ENCODE peak calls at places on chromosome 22, in eight cellular contexts. One of them, this sample, is unnamed.

GRCh38 chr22:37025500-37026070 is 6.0 kb downstream of the MPST start:
- DNase-seq in head of caudate nucleus: no peak
- DNase-seq in foreskin fibroblast: no peak
- DNase-seq in AG04450: no peak
- DNase-seq in CD4-positive, alpha-beta T cell: no peak
- DNase-seq in A549: no peak
- DNase-seq in NCI-H1930: no peak
- DNase-seq in neural crest cell: no peak
- DNase-seq in this sample: no peak

GRCh38 chr22:49671331-49672012 is 156.2 kb downstream of the BRD1 start:
- DNase-seq in head of caudate nucleus: no peak
- DNase-seq in foreskin fibroblast: no peak
- DNase-seq in AG04450: no peak
- DNase-seq in CD4-positive, alpha-beta T cell: no peak
- DNase-seq in A549: no peak
- DNase-seq in NCI-H1930: no peak
- DNase-seq in neural crest cell: no peak
- DNase-seq in this sample: no peak

GRCh38 chr22:50469377-50470305 is 5.2 kb downstream of the SBF1 start:
- DNase-seq in head of caudate nucleus: peak
- DNase-seq in foreskin fibroblast: peak
- DNase-seq in AG04450: no peak
- DNase-seq in CD4-positive, alpha-beta T cell: peak
- DNase-seq in A549: no peak
- DNase-seq in NCI-H1930: no peak
- DNase-seq in neural crest cell: no peak
- DNase-seq in this sample: no peak

GRCh38 chr22:50267591-50268390 is 2.4 kb downstream of the MAPK11 start:
- DNase-seq in head of caudate nucleus: peak
- DNase-seq in foreskin fibroblast: peak
- DNase-seq in AG04450: no peak
- DNase-seq in CD4-positive, alpha-beta T cell: peak
- DNase-seq in A549: no peak
- DNase-seq in NCI-H1930: no peak
- DNase-seq in neural crest cell: no peak
- DNase-seq in this sample: peak

GRCh38 chr22:45477366-45478107 is 25.1 kb upstream of the FBLN1 start:
- DNase-seq in head of caudate nucleus: no peak
- DNase-seq in foreskin fibroblast: peak
- DNase-seq in AG04450: no peak
- DNase-seq in CD4-positive, alpha-beta T cell: no peak
- DNase-seq in A549: no peak
- DNase-seq in NCI-H1930: no peak
- DNase-seq in neural crest cell: no peak
- DNase-seq in this sample: no peak

GRCh38 chr22:19429950-19430889 is 1.3 kb downstream of the HIRA start:
- DNase-seq in head of caudate nucleus: no peak
- DNase-seq in foreskin fibroblast: peak
- DNase-seq in AG04450: no peak
- DNase-seq in CD4-positive, alpha-beta T cell: peak
- DNase-seq in A549: no peak
- DNase-seq in NCI-H1930: no peak
- DNase-seq in neural crest cell: no peak
- DNase-seq in this sample: no peak

GRCh38 chr22:42805016-42805997 is 51.8 kb downstream of the ARFGAP3 start:
- DNase-seq in head of caudate nucleus: peak
- DNase-seq in foreskin fibroblast: no peak
- DNase-seq in AG04450: no peak
- DNase-seq in CD4-positive, alpha-beta T cell: no peak
- DNase-seq in A549: no peak
- DNase-seq in NCI-H1930: no peak
- DNase-seq in neural crest cell: no peak
- DNase-seq in this sample: peak

GRCh38 chr22:27348634-27349033 is 452.9 kb downstream of the MN1 start:
- DNase-seq in head of caudate nucleus: no peak
- DNase-seq in foreskin fibroblast: peak
- DNase-seq in AG04450: no peak
- DNase-seq in CD4-positive, alpha-beta T cell: no peak
- DNase-seq in A549: no peak
- DNase-seq in NCI-H1930: no peak
- DNase-seq in neural crest cell: no peak
- DNase-seq in this sample: no peak

GRCh38 chr22:23215294-23216204 is 35.2 kb downstream of the BCR start:
- DNase-seq in head of caudate nucleus: no peak
- DNase-seq in foreskin fibroblast: peak
- DNase-seq in AG04450: no peak
- DNase-seq in CD4-positive, alpha-beta T cell: no peak
- DNase-seq in A549: no peak
- DNase-seq in NCI-H1930: no peak
- DNase-seq in neural crest cell: no peak
- DNase-seq in this sample: no peak

GRCh38 chr22:23884133-23884532 is 10.1 kb upstream of the MIF start:
- DNase-seq in head of caudate nucleus: no peak
- DNase-seq in foreskin fibroblast: no peak
- DNase-seq in AG04450: no peak
- DNase-seq in CD4-positive, alpha-beta T cell: no peak
- DNase-seq in A549: no peak
- DNase-seq in NCI-H1930: no peak
- DNase-seq in neural crest cell: no peak
- DNase-seq in this sample: no peak

GRCh38 chr22:18146389-18146753 is 3.6 kb upstream of the USP18 start:
- DNase-seq in head of caudate nucleus: no peak
- DNase-seq in foreskin fibroblast: no peak
- DNase-seq in AG04450: no peak
- DNase-seq in CD4-positive, alpha-beta T cell: no peak
- DNase-seq in A549: no peak
- DNase-seq in NCI-H1930: no peak
- DNase-seq in neural crest cell: no peak
- DNase-seq in this sample: no peak

GRCh38 chr22:19731736-19732135 is 8.4 kb downstream of the GP1BB start:
- DNase-seq in head of caudate nucleus: no peak
- DNase-seq in foreskin fibroblast: no peak
- DNase-seq in AG04450: no peak
- DNase-seq in CD4-positive, alpha-beta T cell: no peak
- DNase-seq in A549: no peak
- DNase-seq in NCI-H1930: no peak
- DNase-seq in neural crest cell: no peak
- DNase-seq in this sample: no peak

GRCh38 chr22:38041760-38042584 is 15.2 kb upstream of the PICK1 start:
- DNase-seq in head of caudate nucleus: no peak
- DNase-seq in foreskin fibroblast: no peak
- DNase-seq in AG04450: no peak
- DNase-seq in CD4-positive, alpha-beta T cell: no peak
- DNase-seq in A549: no peak
- DNase-seq in NCI-H1930: no peak
- DNase-seq in neural crest cell: no peak
- DNase-seq in this sample: no peak

GRCh38 chr22:39130892-39131855 is 21.3 kb downstream of the CBX7 start:
- DNase-seq in head of caudate nucleus: no peak
- DNase-seq in foreskin fibroblast: peak
- DNase-seq in AG04450: no peak
- DNase-seq in CD4-positive, alpha-beta T cell: no peak
- DNase-seq in A549: no peak
- DNase-seq in NCI-H1930: no peak
- DNase-seq in neural crest cell: peak
- DNase-seq in this sample: no peak

GRCh38 chr22:35572552-35572951 is 31.9 kb downstream of the RASD2 start:
- DNase-seq in head of caudate nucleus: no peak
- DNase-seq in foreskin fibroblast: no peak
- DNase-seq in AG04450: no peak
- DNase-seq in CD4-positive, alpha-beta T cell: no peak
- DNase-seq in A549: no peak
- DNase-seq in NCI-H1930: no peak
- DNase-seq in neural crest cell: no peak
- DNase-seq in this sample: peak

GRCh38 chr22:31394326-31394725 is 5.1 kb upstream of the DRG1 start:
- DNase-seq in head of caudate nucleus: no peak
- DNase-seq in foreskin fibroblast: peak
- DNase-seq in AG04450: no peak
- DNase-seq in CD4-positive, alpha-beta T cell: no peak
- DNase-seq in A549: no peak
- DNase-seq in NCI-H1930: no peak
- DNase-seq in neural crest cell: no peak
- DNase-seq in this sample: no peak

GRCh38 chr22:11307996-11308395 is 4220.0 kb upstream of the OR11H1 start:
- DNase-seq in head of caudate nucleus: no peak
- DNase-seq in foreskin fibroblast: no peak
- DNase-seq in AG04450: no peak
- DNase-seq in CD4-positive, alpha-beta T cell: no peak
- DNase-seq in A549: no peak
- DNase-seq in NCI-H1930: no peak
- DNase-seq in neural crest cell: no peak
- DNase-seq in this sample: no peak

GRCh38 chr22:20276468-20276867 is 8.3 kb upstream of the RTN4R start:
- DNase-seq in head of caudate nucleus: no peak
- DNase-seq in foreskin fibroblast: no peak
- DNase-seq in AG04450: no peak
- DNase-seq in CD4-positive, alpha-beta T cell: no peak
- DNase-seq in A549: no peak
- DNase-seq in NCI-H1930: no peak
- DNase-seq in neural crest cell: no peak
- DNase-seq in this sample: no peak

GRCh38 chr22:37206118-37206840 is 6.0 kb downstream of the SSTR3 start:
- DNase-seq in head of caudate nucleus: no peak
- DNase-seq in foreskin fibroblast: no peak
- DNase-seq in AG04450: no peak
- DNase-seq in CD4-positive, alpha-beta T cell: no peak
- DNase-seq in A549: no peak
- DNase-seq in NCI-H1930: no peak
- DNase-seq in neural crest cell: no peak
- DNase-seq in this sample: no peak

GRCh38 chr22:32407332-32407731 is 4.7 kb downstream of the RTCB start:
- DNase-seq in head of caudate nucleus: no peak
- DNase-seq in foreskin fibroblast: no peak
- DNase-seq in AG04450: no peak
- DNase-seq in CD4-positive, alpha-beta T cell: no peak
- DNase-seq in A549: no peak
- DNase-seq in NCI-H1930: no peak
- DNase-seq in neural crest cell: no peak
- DNase-seq in this sample: peak

GRCh38 chr22:29904020-29904419 is 21.0 kb downstream of the MTMR3 start:
- DNase-seq in head of caudate nucleus: no peak
- DNase-seq in foreskin fibroblast: no peak
- DNase-seq in AG04450: no peak
- DNase-seq in CD4-positive, alpha-beta T cell: no peak
- DNase-seq in A549: no peak
- DNase-seq in NCI-H1930: no peak
- DNase-seq in neural crest cell: no peak
- DNase-seq in this sample: no peak

GRCh38 chr22:39414377-39414776 is 14.8 kb downstream of the TAB1 start:
- DNase-seq in head of caudate nucleus: no peak
- DNase-seq in foreskin fibroblast: no peak
- DNase-seq in AG04450: no peak
- DNase-seq in CD4-positive, alpha-beta T cell: no peak
- DNase-seq in A549: no peak
- DNase-seq in NCI-H1930: no peak
- DNase-seq in neural crest cell: no peak
- DNase-seq in this sample: no peak

GRCh38 chr22:30439836-30440235 is 14.3 kb downstream of the MTFP1 start:
- DNase-seq in head of caudate nucleus: no peak
- DNase-seq in foreskin fibroblast: no peak
- DNase-seq in AG04450: no peak
- DNase-seq in CD4-positive, alpha-beta T cell: no peak
- DNase-seq in A549: no peak
- DNase-seq in NCI-H1930: no peak
- DNase-seq in neural crest cell: no peak
- DNase-seq in this sample: no peak

GRCh38 chr22:27501191-27501936 is 300.2 kb downstream of the MN1 start:
- DNase-seq in head of caudate nucleus: no peak
- DNase-seq in foreskin fibroblast: no peak
- DNase-seq in AG04450: no peak
- DNase-seq in CD4-positive, alpha-beta T cell: no peak
- DNase-seq in A549: no peak
- DNase-seq in NCI-H1930: no peak
- DNase-seq in neural crest cell: no peak
- DNase-seq in this sample: no peak

GRCh38 chr22:38137876-38138687 is 27.6 kb upstream of the BAIAP2L2 start:
- DNase-seq in head of caudate nucleus: no peak
- DNase-seq in foreskin fibroblast: no peak
- DNase-seq in AG04450: no peak
- DNase-seq in CD4-positive, alpha-beta T cell: no peak
- DNase-seq in A549: no peak
- DNase-seq in NCI-H1930: no peak
- DNase-seq in neural crest cell: no peak
- DNase-seq in this sample: no peak

GRCh38 chr22:50621491-50621880 is 6.5 kb downstream of the ARSA start:
- DNase-seq in head of caudate nucleus: no peak
- DNase-seq in foreskin fibroblast: no peak
- DNase-seq in AG04450: no peak
- DNase-seq in CD4-positive, alpha-beta T cell: peak
- DNase-seq in A549: no peak
- DNase-seq in NCI-H1930: no peak
- DNase-seq in neural crest cell: no peak
- DNase-seq in this sample: peak

GRCh38 chr22:22884888-22885840 is 2.5 kb upstream of the IGLL5 start:
- DNase-seq in head of caudate nucleus: no peak
- DNase-seq in foreskin fibroblast: no peak
- DNase-seq in AG04450: no peak
- DNase-seq in CD4-positive, alpha-beta T cell: no peak
- DNase-seq in A549: no peak
- DNase-seq in NCI-H1930: no peak
- DNase-seq in neural crest cell: no peak
- DNase-seq in this sample: no peak

GRCh38 chr22:50586416-50586815 is 3.8 kb upstream of the CHKB start:
- DNase-seq in head of caudate nucleus: no peak
- DNase-seq in foreskin fibroblast: no peak
- DNase-seq in AG04450: no peak
- DNase-seq in CD4-positive, alpha-beta T cell: no peak
- DNase-seq in A549: no peak
- DNase-seq in NCI-H1930: no peak
- DNase-seq in neural crest cell: no peak
- DNase-seq in this sample: no peak

GRCh38 chr22:48414662-48415061 is 1413.0 kb downstream of the BRD1 start:
- DNase-seq in head of caudate nucleus: no peak
- DNase-seq in foreskin fibroblast: no peak
- DNase-seq in AG04450: no peak
- DNase-seq in CD4-positive, alpha-beta T cell: no peak
- DNase-seq in A549: no peak
- DNase-seq in NCI-H1930: no peak
- DNase-seq in neural crest cell: no peak
- DNase-seq in this sample: no peak

GRCh38 chr22:26041931-26042330 is 127.3 kb upstream of the SEZ6L start:
- DNase-seq in head of caudate nucleus: no peak
- DNase-seq in foreskin fibroblast: no peak
- DNase-seq in AG04450: no peak
- DNase-seq in CD4-positive, alpha-beta T cell: no peak
- DNase-seq in A549: no peak
- DNase-seq in NCI-H1930: no peak
- DNase-seq in neural crest cell: no peak
- DNase-seq in this sample: no peak

GRCh38 chr22:49955581-49956417 is 4.8 kb upstream of the PIM3 start:
- DNase-seq in head of caudate nucleus: no peak
- DNase-seq in foreskin fibroblast: no peak
- DNase-seq in AG04450: no peak
- DNase-seq in CD4-positive, alpha-beta T cell: no peak
- DNase-seq in A549: no peak
- DNase-seq in NCI-H1930: no peak
- DNase-seq in neural crest cell: no peak
- DNase-seq in this sample: no peak

GRCh38 chr22:28381427-28382167 is 298.0 kb downstream of the TTC28 start:
- DNase-seq in head of caudate nucleus: no peak
- DNase-seq in foreskin fibroblast: peak
- DNase-seq in AG04450: peak
- DNase-seq in CD4-positive, alpha-beta T cell: no peak
- DNase-seq in A549: no peak
- DNase-seq in NCI-H1930: no peak
- DNase-seq in neural crest cell: no peak
- DNase-seq in this sample: no peak

GRCh38 chr22:48320671-48321515 is 1506.8 kb downstream of the BRD1 start:
- DNase-seq in head of caudate nucleus: no peak
- DNase-seq in foreskin fibroblast: no peak
- DNase-seq in AG04450: no peak
- DNase-seq in CD4-positive, alpha-beta T cell: no peak
- DNase-seq in A549: no peak
- DNase-seq in NCI-H1930: no peak
- DNase-seq in neural crest cell: no peak
- DNase-seq in this sample: no peak

GRCh38 chr22:23106906-23107367 is 34.9 kb downstream of the RSPH14 start:
- DNase-seq in head of caudate nucleus: no peak
- DNase-seq in foreskin fibroblast: no peak
- DNase-seq in AG04450: no peak
- DNase-seq in CD4-positive, alpha-beta T cell: no peak
- DNase-seq in A549: no peak
- DNase-seq in NCI-H1930: no peak
- DNase-seq in neural crest cell: no peak
- DNase-seq in this sample: no peak

This sample was measured in Ammon's horn.